ENCODE peak calls at places on chromosomes 6 and 20, in nine cellular contexts. I, J, V, H, N, A, F, P and Y are unnamed samples.

GRCh38 chr6:2853766-2854393 is 12.2 kb upstream of the SERPINB1 start:
- DNase-seq in P (no peak), V (peak; percentile 73), J (no peak), I (peak; percentile 70), A (no peak), N (peak; percentile 58), F (no peak), H (peak; percentile 49), Y (peak; percentile 60)

GRCh38 chr6:30334077-30334476 is 7.3 kb downstream of the TRIM39 start:
- DNase-seq in N (no peak), F (no peak), P (no peak), I (no peak), H (no peak), A (no peak), J (no peak), V (no peak), Y (no peak)

GRCh38 chr6:56347526-56347925 is 100.1 kb upstream of the COL21A1 start:
- DNase-seq in J (no peak), H (no peak), F (no peak), I (no peak), A (no peak), N (no peak), P (no peak), V (peak; percentile 64), Y (no peak)

GRCh38 chr20:44309763-44310663 is 989 bp downstream of the FITM2 start:
- DNase-seq in F (no peak), V (peak; percentile 76), P (no peak), I (peak; percentile 6), H (peak; percentile 40), N (no peak), A (no peak), J (peak; percentile 18), Y (no peak)

GRCh38 chr20:61573415-61574305 is 321.6 kb downstream of the CDH4 start:
- DNase-seq in J (no peak), V (no peak), H (no peak), P (no peak), N (no peak), F (no peak), I (no peak), A (no peak), Y (no peak)

GRCh38 chr6:111478749-111479148 is 4.3 kb downstream of the REV3L start:
- DNase-seq in J (no peak), V (peak; percentile 68), H (no peak), I (peak; percentile 74), N (no peak), P (no peak), F (no peak), A (peak; percentile 33), Y (peak; percentile 49)

GRCh38 chr6:16243055-16243454 is 4.7 kb downstream of the GMPR start:
- DNase-seq in J (no peak), N (no peak), V (peak; percentile 92), P (no peak), I (no peak), F (no peak), A (no peak), H (no peak), Y (no peak)

GRCh38 chr6:64681416-64682160 is 1025.4 kb downstream of the EYS start:
- DNase-seq in A (no peak), H (no peak), P (no peak), N (no peak), V (no peak), J (no peak), I (no peak), F (no peak), Y (no peak)

GRCh38 chr6:52491203-52492069 is 71.3 kb downstream of the EFHC1 start:
- DNase-seq in P (no peak), I (no peak), H (no peak), F (no peak), J (no peak), A (no peak), N (no peak), V (peak; percentile 2), Y (peak; percentile 8)

DNA sequence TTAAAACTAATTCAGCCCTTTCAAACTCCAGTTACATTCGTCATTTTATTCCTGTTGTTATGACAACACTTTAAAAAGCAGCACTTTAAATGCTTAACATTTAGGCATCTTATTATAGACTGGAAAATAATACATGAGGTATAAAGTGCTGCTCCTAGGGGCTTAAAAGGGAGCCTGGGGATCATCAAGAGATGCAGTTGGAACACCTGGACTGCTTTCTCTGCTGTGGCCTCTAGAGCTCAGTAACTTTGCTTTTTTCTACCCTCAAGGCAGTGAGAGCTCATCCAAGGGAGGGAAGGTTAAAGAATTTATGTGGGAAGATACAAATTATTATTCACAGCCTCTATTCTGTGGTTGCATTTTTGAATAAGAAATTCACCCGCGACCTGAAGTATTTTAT is 46.8 kb downstream of the RIPOR2 start:
- DNase-seq in J (no peak), N (no peak), F (no peak), A (no peak), V (no peak), P (no peak), I (peak; percentile 69), H (no peak), Y (no peak)
- TF ChIP-seq CTCF in J (no peak), N (no peak), F (no peak), A (no peak), V (no peak), P (no peak), I (peak; percentile 57), H (no peak), Y (no peak)

GRCh38 chr20:64145458-64146300 is 18.6 kb upstream of the MYT1 start:
- DNase-seq in A (no peak), P (no peak), J (peak; percentile 74), N (no peak), V (no peak), I (no peak), F (no peak), H (no peak), Y (no peak)
- TF ChIP-seq CTCF in A (no peak), P (no peak), J (peak; percentile 39), N (no peak), V (no peak), I (peak; percentile 61), F (peak; percentile 37), H (no peak), Y (no peak)

GRCh38 chr20:53753880-53754459 is 160.3 kb upstream of the ZNF217 start:
- DNase-seq in I (no peak), H (no peak), N (no peak), V (no peak), A (no peak), P (no peak), J (no peak), F (no peak), Y (no peak)

GRCh38 chr20:53752971-53753879 is 159.6 kb upstream of the ZNF217 start:
- DNase-seq in F (no peak), V (no peak), J (no peak), I (peak; percentile 42), P (no peak), A (no peak), N (no peak), H (no peak), Y (no peak)

GRCh38 chr20:53752583-53752970 is 158.9 kb upstream of the ZNF217 start:
- DNase-seq in F (no peak), J (no peak), A (no peak), N (no peak), H (no peak), P (no peak), V (no peak), I (no peak), Y (no peak)

GRCh38 chr20:53757472-53757913 is 163.9 kb upstream of the ZNF217 start:
- DNase-seq in A (no peak), N (no peak), V (no peak), I (no peak), J (no peak), F (no peak), P (no peak), H (no peak), Y (no peak)

DNA sequence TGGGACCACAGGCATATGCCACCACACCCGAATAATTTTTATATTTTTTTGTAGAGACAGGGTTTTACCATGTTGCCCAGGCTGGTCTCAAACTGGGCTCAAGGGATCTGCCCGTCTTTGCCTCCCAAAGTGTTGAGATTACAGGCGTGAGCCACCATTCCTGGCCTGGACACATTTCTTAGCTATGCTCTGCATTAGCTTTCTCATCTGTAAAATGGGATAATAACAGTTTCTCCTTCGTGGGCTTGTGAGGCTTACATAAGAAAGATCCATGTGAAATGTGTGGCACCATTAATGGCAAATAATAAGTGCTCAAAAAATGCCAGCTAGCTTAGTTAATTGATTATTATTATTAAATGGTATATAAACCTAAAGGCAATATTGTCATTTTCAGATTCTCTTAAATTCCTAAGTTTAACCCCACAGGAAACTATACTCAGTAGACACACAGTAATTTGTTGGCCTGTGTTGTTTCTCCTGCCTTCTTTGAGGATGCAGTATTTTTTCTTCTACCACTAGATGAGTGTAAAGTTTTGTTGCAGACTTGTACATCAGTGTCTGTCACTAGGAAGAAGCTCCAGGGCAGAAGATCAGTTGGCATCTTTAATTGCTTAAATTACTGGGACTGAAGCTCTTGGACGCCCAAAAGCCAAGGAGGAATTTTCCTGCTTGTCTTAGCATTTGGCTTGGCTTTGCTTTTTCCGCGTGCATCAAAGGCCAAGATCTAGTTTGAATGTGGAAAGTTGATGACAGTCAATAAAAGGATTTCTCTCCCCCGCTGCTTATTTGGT is 162.3 kb upstream of the ZNF217 start:
- DNase-seq in I (no peak), F (no peak), P (no peak), A (no peak), H (no peak), N (no peak), J (no peak), V (no peak), Y (no peak)
- TF ChIP-seq CTCF in I (peak; percentile 33), F (no peak), P (no peak), A (no peak), H (no peak), N (no peak), J (no peak), V (no peak), Y (no peak)

GRCh38 chr20:6848041-6848440 is 80.6 kb downstream of the BMP2 start:
- DNase-seq in P (no peak), F (no peak), V (no peak), I (no peak), H (no peak), J (no peak), A (no peak), N (no peak), Y (no peak)

GRCh38 chr20:6852478-6852877 is 85.0 kb downstream of the BMP2 start:
- DNase-seq in P (no peak), V (no peak), N (no peak), A (no peak), F (no peak), I (no peak), J (no peak), H (no peak), Y (no peak)

GRCh38 chr20:6855074-6855473 is 87.6 kb downstream of the BMP2 start:
- DNase-seq in F (no peak), A (no peak), P (no peak), I (no peak), J (no peak), V (no peak), H (no peak), N (no peak), Y (no peak)

GRCh38 chr20:6848992-6849391 is 81.5 kb downstream of the BMP2 start:
- DNase-seq in H (no peak), F (no peak), N (no peak), A (no peak), P (no peak), V (no peak), I (no peak), J (no peak), Y (no peak)

DNA sequence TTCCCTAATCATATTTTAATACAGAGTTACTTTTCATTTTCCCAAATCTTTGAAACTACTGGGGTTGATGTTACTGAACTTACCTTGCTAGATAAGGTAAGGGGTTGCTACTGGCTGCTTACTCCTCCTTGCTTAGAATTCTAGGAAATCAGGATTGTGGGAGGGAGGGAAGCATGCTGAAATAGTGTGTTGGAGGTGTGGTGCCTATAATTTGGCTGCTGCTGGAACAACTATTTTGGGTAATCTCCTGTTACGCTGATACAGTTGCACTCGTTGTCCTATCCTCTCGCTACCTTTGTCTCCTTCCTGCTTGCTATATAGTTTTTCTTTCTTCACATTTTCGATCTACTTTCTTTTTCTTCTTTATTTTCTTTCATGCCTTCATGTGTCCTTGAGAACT is 83.7 kb downstream of the BMP2 start:
- DNase-seq in A (no peak), I (no peak), P (no peak), V (no peak), F (no peak), H (no peak), N (no peak), J (no peak), Y (no peak)
- TF ChIP-seq CTCF in A (no peak), I (no peak), P (no peak), V (no peak), F (no peak), H (no peak), N (no peak), J (no peak), Y (no peak)